ENCODE peak calls at places on chromosome 9, in seven cellular contexts. G, Z, X, F, U, Q and V are unnamed samples.
A peak's percentile ranks its signal among the peaks of the same experiment; 100 is the strongest.

GRCh38 chr9:96139592-96140251 is 162.3 kb downstream of the HSD17B3 start:
- DNase-seq in U (no peak), Q (peak; percentile 95), F (peak; percentile 78), Z (no peak), G (peak; percentile 32), X (peak; percentile 68), V (peak; percentile 85)

GRCh38 chr9:21030389-21031035 is 928 bp downstream of the HACD4 start:
- DNase-seq in Q (peak; percentile 12), X (no peak), Z (no peak), G (no peak), U (no peak), F (no peak), V (no peak)

GRCh38 chr9:127611796-127612790 is at the start of gene STXBP1:
- DNase-seq in Z (peak; percentile 97), F (peak; percentile 88), X (peak; percentile 91), U (peak; percentile 94), Q (peak; percentile 76), G (peak; percentile 83), V (peak; percentile 86)

GRCh38 chr9:129383005-129383414 is 204.9 kb upstream of the IER5L start:
- DNase-seq in G (no peak), Q (no peak), X (peak; percentile 92), F (peak; percentile 80), Z (no peak), U (peak; percentile 87), V (peak; percentile 84)

GRCh38 chr9:89428901-89429890 is 68.7 kb downstream of the SEMA4D start:
- DNase-seq in U (no peak), Q (no peak), G (no peak), X (no peak), Z (no peak), F (no peak), V (no peak)

GRCh38 chr9:89462817-89463216 is 35.1 kb downstream of the SEMA4D start:
- DNase-seq in Z (no peak), F (no peak), X (no peak), Q (no peak), U (no peak), G (no peak), V (no peak)

GRCh38 chr9:97109194-97109811 is 70.4 kb upstream of the CTSV start:
- DNase-seq in Z (peak; percentile 52), Q (peak; percentile 6), F (no peak), U (no peak), X (peak; percentile 70), G (no peak), V (no peak)

GRCh38 chr9:97046228-97046627 is 7.3 kb upstream of the CTSV start:
- DNase-seq in Q (peak; percentile 7), Z (no peak), X (peak; percentile 76), U (peak; percentile 80), F (peak; percentile 66), G (no peak), V (no peak)

GRCh38 chr9:106920701-106921283 is 57.8 kb downstream of the ZNF462 start:
- DNase-seq in U (no peak), G (no peak), F (no peak), X (peak; percentile 44), Z (peak; percentile 44), Q (peak; percentile 21), V (no peak)

GRCh38 chr9:22170990-22171663 is 162.0 kb upstream of the CDKN2B start:
- DNase-seq in Z (no peak), X (no peak), U (no peak), G (no peak), F (no peak), Q (no peak), V (no peak)

GRCh38 chr9:38091310-38092199 is 22.5 kb upstream of the SHB start:
- DNase-seq in U (no peak), F (no peak), Q (no peak), Z (no peak), G (no peak), X (no peak), V (peak; percentile 46)

GRCh38 chr9:87605676-87606075 is 108.0 kb downstream of the DAPK1 start:
- DNase-seq in U (no peak), G (no peak), F (no peak), X (no peak), Z (no peak), Q (no peak), V (no peak)

GRCh38 chr9:3893519-3893918 is 367.7 kb upstream of the RFX3 start:
- DNase-seq in F (no peak), Q (no peak), U (no peak), X (no peak), Z (no peak), G (no peak), V (no peak)

GRCh38 chr9:97313243-97313642 is 5.8 kb downstream of the CCDC180 start:
- DNase-seq in Z (no peak), F (no peak), U (peak; percentile 64), Q (no peak), X (no peak), G (no peak), V (no peak)

GRCh38 chr9:110249639-110250038 is 6.7 kb downstream of the TXN start:
- DNase-seq in X (no peak), Z (no peak), G (no peak), F (no peak), Q (no peak), U (no peak), V (no peak)

GRCh38 chr9:7592321-7593319 is 207.0 kb downstream of the DMAC1 start:
- DNase-seq in G (no peak), X (no peak), F (no peak), U (no peak), Q (no peak), Z (no peak), V (no peak)

GRCh38 chr9:14248149-14248548 is 65.8 kb downstream of the NFIB start:
- DNase-seq in F (no peak), Z (no peak), G (no peak), X (no peak), Q (no peak), U (no peak), V (no peak)

GRCh38 chr9:127876764-127877562 is 512 bp downstream of the AK1 start:
- DNase-seq in U (no peak), Z (peak; percentile 67), Q (no peak), F (peak; percentile 67), X (no peak), G (no peak), V (no peak)

GRCh38 chr9:5629312-5630037 is 568 bp downstream of the RIC1 start:
- DNase-seq in U (peak; percentile 84), X (peak; percentile 55), G (peak; percentile 26), Q (no peak), F (peak; percentile 78), Z (no peak), V (peak; percentile 83)

DNA sequence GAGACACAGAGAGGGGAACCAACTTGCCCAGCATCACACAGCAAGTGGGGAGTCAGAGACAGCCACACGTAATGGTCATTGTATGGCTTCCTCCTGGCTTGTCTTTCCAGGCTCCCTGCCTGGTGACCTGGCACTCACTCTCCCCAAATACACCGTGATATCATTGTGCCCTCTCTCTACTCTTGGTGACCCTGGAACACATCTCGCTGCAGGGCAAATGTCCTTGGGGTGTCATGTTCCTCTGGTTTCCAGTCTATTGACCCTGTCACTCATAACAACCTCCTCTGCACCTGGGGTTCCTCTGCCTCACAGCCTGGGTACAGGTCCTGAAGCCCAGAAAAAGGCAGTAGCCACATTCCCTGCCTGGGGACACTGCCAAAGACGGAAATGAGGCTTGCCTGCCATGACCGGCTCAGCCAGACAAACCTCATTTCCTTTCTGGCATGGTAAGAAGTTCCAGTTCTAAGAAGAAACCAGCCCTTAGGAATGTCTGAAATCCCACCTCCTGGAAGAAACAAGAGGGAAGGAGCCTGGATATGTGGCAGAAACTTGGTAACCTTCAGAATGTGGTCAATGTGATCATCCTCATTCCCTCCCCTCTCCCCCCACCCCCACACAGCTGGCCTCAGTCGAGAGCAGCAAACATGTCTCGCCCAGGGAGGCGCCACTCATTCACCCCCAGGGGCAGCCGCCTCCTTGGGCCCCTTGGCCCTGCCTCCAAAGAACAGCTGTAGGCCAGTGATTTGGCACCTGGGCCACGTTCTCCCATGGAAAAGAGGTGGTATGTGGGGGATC is 30.6 kb upstream of the SMU1 start:
- DNase-seq in G (peak; percentile 45), U (no peak), Z (no peak), X (peak; percentile 45), F (no peak), Q (peak; percentile 89), V (no peak)
- TF ChIP-seq CTCF in G (no peak), U (no peak), Z (no peak), X (no peak), F (no peak), Q (no peak), V (no peak)

GRCh38 chr9:136285501-136286358 is 18.2 kb downstream of the CCDC187 start:
- DNase-seq in G (no peak), X (no peak), Q (no peak), F (no peak), U (no peak), Z (no peak), V (no peak)

GRCh38 chr9:136283291-136284235 is 20.3 kb downstream of the CCDC187 start:
- DNase-seq in U (peak; percentile 83), X (peak; percentile 85), F (no peak), G (peak; percentile 64), Z (peak; percentile 86), Q (peak; percentile 52), V (peak; percentile 85)

GRCh38 chr9:136284951-136285350 is 18.9 kb downstream of the CCDC187 start:
- DNase-seq in G (no peak), Q (no peak), Z (no peak), U (no peak), F (no peak), X (no peak), V (no peak)

GRCh38 chr9:136282272-136282861 is 21.5 kb downstream of the CCDC187 start:
- DNase-seq in F (no peak), Z (no peak), U (no peak), G (no peak), Q (no peak), X (no peak), V (no peak)

DNA sequence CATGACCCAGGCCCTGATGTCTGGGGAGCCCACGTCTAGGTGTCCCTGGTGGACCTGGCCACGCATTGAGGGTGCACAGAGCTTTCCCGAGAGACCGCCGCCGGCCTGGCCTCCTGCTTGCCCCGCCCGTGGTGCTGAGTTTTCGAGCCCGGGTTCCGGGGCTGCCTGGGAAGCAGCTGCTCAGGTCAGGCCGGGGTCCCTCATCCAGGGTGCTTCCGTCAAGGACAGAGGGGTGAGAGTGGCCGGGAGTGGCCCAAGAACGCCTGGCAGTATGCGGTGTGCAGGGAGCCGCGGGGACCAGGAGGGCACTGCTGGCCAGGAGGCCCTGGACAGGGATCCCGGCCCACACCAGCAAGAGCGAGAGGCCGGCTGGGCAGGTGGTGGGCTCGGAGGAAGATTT is 19.6 kb downstream of the CCDC187 start:
- DNase-seq in Q (no peak), U (no peak), G (no peak), F (no peak), Z (no peak), X (no peak), V (no peak)
- H3K27ac ChIP-seq in Q (no peak overlapping the region), U (no peak overlapping the region), G (no peak overlapping the region), F (no peak overlapping the region), Z (no peak overlapping the region), X (no peak overlapping the region), V (no peak overlapping the region)

DNA sequence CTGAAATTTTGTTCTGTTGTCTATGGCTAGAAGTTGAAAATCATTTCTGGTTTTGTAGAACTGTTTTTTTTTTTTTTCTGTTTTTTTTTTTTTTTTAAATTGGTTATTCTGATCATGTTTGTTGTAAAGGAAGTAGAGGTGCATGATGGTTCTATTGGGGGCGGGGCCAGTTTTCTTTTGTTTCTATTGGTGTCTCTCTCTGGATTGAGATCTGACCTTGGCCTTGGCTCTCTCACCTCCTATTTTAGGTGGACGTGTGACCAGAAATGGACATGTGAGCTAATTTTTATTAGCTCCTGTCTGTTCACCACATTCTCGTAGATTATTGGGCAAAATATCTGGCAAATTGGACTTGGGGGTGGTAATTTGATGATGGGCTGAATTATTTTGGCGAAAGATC is 3.2 kb downstream of the ZNF618 start:
- DNase-seq in X (no peak), G (peak; percentile 79), F (no peak), Z (no peak), Q (no peak), U (no peak), V (no peak)
- H3K4me3 ChIP-seq in X (no peak overlapping the region), G (peak overlapping the region; percentile 17), F (no peak overlapping the region), Z (no peak overlapping the region), Q (no peak overlapping the region), U (no peak overlapping the region), V (no peak overlapping the region)

GRCh38 chr9:134123764-134124128 is 12.1 kb upstream of the WDR5 start:
- DNase-seq in F (no peak), Q (no peak), Z (no peak), U (no peak), G (no peak), X (no peak), V (no peak)
- TF ChIP-seq CTCF in F (no peak), Q (no peak), Z (no peak), U (no peak), G (no peak), X (no peak), V (no peak)